ENCODE peak calls at places on chromosome 6, in six cellular contexts. One of them, this sample, is unnamed.
A peak's percentile ranks its signal among the peaks of the same experiment; 100 is the strongest.

GRCh38 chr6:39430968-39431523 is 108.5 kb upstream of the KCNK16 start:
- DNase-seq in cardiac muscle cell: peak; percentile 20
- DNase-seq in ascending aorta: peak; percentile 73
- DNase-seq in psoas muscle: peak; percentile 70
- DNase-seq in HCT116: no peak
- DNase-seq in heart right ventricle: peak; percentile 68
- DNase-seq in this sample: peak; percentile 25

GRCh38 chr6:34627296-34627695 is 69.3 kb downstream of the ILRUN start:
- DNase-seq in HCT116: no peak
- DNase-seq in psoas muscle: no peak
- DNase-seq in cardiac muscle cell: no peak
- DNase-seq in heart right ventricle: no peak
- DNase-seq in ascending aorta: no peak
- DNase-seq in this sample: no peak

GRCh38 chr6:109478848-109479624 is 4.0 kb downstream of the ZBTB24 start:
- DNase-seq in cardiac muscle cell: no peak
- DNase-seq in heart right ventricle: no peak
- DNase-seq in ascending aorta: no peak
- DNase-seq in psoas muscle: no peak
- DNase-seq in HCT116: no peak
- DNase-seq in this sample: no peak

GRCh38 chr6:155093430-155093829 is 98.3 kb downstream of the TIAM2 start:
- DNase-seq in ascending aorta: no peak
- DNase-seq in cardiac muscle cell: peak; percentile 50
- DNase-seq in HCT116: no peak
- DNase-seq in psoas muscle: no peak
- DNase-seq in heart right ventricle: no peak
- DNase-seq in this sample: no peak

GRCh38 chr6:165055231-165055630 is 254.2 kb downstream of the C6orf118 start:
- DNase-seq in heart right ventricle: no peak
- DNase-seq in cardiac muscle cell: peak; percentile 1
- DNase-seq in HCT116: no peak
- DNase-seq in psoas muscle: no peak
- DNase-seq in ascending aorta: no peak
- DNase-seq in this sample: no peak

GRCh38 chr6:46302816-46303215 is 132.0 kb upstream of the ENPP5 start:
- DNase-seq in HCT116: no peak
- DNase-seq in cardiac muscle cell: no peak
- DNase-seq in psoas muscle: no peak
- DNase-seq in ascending aorta: no peak
- DNase-seq in heart right ventricle: no peak
- DNase-seq in this sample: no peak

GRCh38 chr6:155346957-155347356 is 32.7 kb upstream of the TFB1M start:
- DNase-seq in psoas muscle: no peak
- DNase-seq in heart right ventricle: no peak
- DNase-seq in ascending aorta: no peak
- DNase-seq in HCT116: no peak
- DNase-seq in cardiac muscle cell: no peak
- DNase-seq in this sample: no peak

GRCh38 chr6:30544666-30545272 is 11.5 kb downstream of the GNL1 start:
- DNase-seq in psoas muscle: no peak
- DNase-seq in cardiac muscle cell: peak; percentile 78
- DNase-seq in HCT116: peak; percentile 36
- DNase-seq in ascending aorta: peak; percentile 49
- DNase-seq in heart right ventricle: peak; percentile 26
- DNase-seq in this sample: peak; percentile 35

GRCh38 chr6:143872211-143872610 is 7.9 kb downstream of the ZC2HC1B start:
- DNase-seq in psoas muscle: no peak
- DNase-seq in HCT116: no peak
- DNase-seq in ascending aorta: no peak
- DNase-seq in cardiac muscle cell: peak; percentile 8
- DNase-seq in heart right ventricle: no peak
- DNase-seq in this sample: no peak

GRCh38 chr6:44699082-44699481 is 311.6 kb downstream of the CDC5L start:
- DNase-seq in heart right ventricle: no peak
- DNase-seq in cardiac muscle cell: peak; percentile 53
- DNase-seq in ascending aorta: no peak
- DNase-seq in HCT116: no peak
- DNase-seq in psoas muscle: no peak
- DNase-seq in this sample: no peak

GRCh38 chr6:81938014-81938761 is 185.7 kb upstream of the TENT5A start:
- DNase-seq in ascending aorta: no peak
- DNase-seq in HCT116: peak; percentile 96
- DNase-seq in heart right ventricle: no peak
- DNase-seq in cardiac muscle cell: peak; percentile 89
- DNase-seq in psoas muscle: no peak
- DNase-seq in this sample: peak; percentile 14

GRCh38 chr6:44315506-44315905 is 2.4 kb upstream of the AARS2 start:
- DNase-seq in HCT116: no peak
- DNase-seq in psoas muscle: no peak
- DNase-seq in heart right ventricle: no peak
- DNase-seq in ascending aorta: no peak
- DNase-seq in cardiac muscle cell: no peak
- DNase-seq in this sample: no peak

GRCh38 chr6:153963352-153963751 is 75.7 kb upstream of the OPRM1 start:
- DNase-seq in ascending aorta: no peak
- DNase-seq in HCT116: no peak
- DNase-seq in psoas muscle: no peak
- DNase-seq in cardiac muscle cell: no peak
- DNase-seq in heart right ventricle: no peak
- DNase-seq in this sample: no peak

GRCh38 chr6:72521684-72522083 is 100.2 kb upstream of the KCNQ5 start:
- DNase-seq in ascending aorta: no peak
- DNase-seq in heart right ventricle: no peak
- DNase-seq in HCT116: no peak
- DNase-seq in cardiac muscle cell: no peak
- DNase-seq in psoas muscle: no peak
- DNase-seq in this sample: no peak

GRCh38 chr6:34657307-34657978 is 39.1 kb downstream of the ILRUN start:
- DNase-seq in HCT116: no peak
- DNase-seq in heart right ventricle: peak; percentile 63
- DNase-seq in cardiac muscle cell: peak; percentile 84
- DNase-seq in ascending aorta: peak; percentile 69
- DNase-seq in psoas muscle: no peak
- DNase-seq in this sample: peak; percentile 57

GRCh38 chr6:18446771-18447170 is 59.6 kb downstream of the RNF144B start:
- DNase-seq in ascending aorta: no peak
- DNase-seq in cardiac muscle cell: no peak
- DNase-seq in psoas muscle: no peak
- DNase-seq in heart right ventricle: no peak
- DNase-seq in HCT116: no peak
- DNase-seq in this sample: no peak

GRCh38 chr6:11785449-11785951 is 6.9 kb upstream of the ADTRP start:
- DNase-seq in HCT116: no peak
- DNase-seq in cardiac muscle cell: no peak
- DNase-seq in psoas muscle: no peak
- DNase-seq in heart right ventricle: no peak
- DNase-seq in ascending aorta: no peak
- DNase-seq in this sample: no peak

GRCh38 chr6:46525583-46525982 is 34.3 kb upstream of the RCAN2 start:
- DNase-seq in ascending aorta: no peak
- DNase-seq in heart right ventricle: no peak
- DNase-seq in psoas muscle: no peak
- DNase-seq in HCT116: no peak
- DNase-seq in cardiac muscle cell: no peak
- DNase-seq in this sample: no peak

GRCh38 chr6:5095236-5095635 is 10.1 kb downstream of the PPP1R3G start:
- DNase-seq in ascending aorta: no peak
- DNase-seq in HCT116: no peak
- DNase-seq in heart right ventricle: no peak
- DNase-seq in psoas muscle: no peak
- DNase-seq in cardiac muscle cell: no peak
- DNase-seq in this sample: no peak

GRCh38 chr6:12060780-12061619 is 48.9 kb downstream of the HIVEP1 start:
- DNase-seq in ascending aorta: peak; percentile 72
- DNase-seq in cardiac muscle cell: peak; percentile 84
- DNase-seq in HCT116: no peak
- DNase-seq in psoas muscle: peak; percentile 44
- DNase-seq in heart right ventricle: peak; percentile 58
- DNase-seq in this sample: peak; percentile 56

GRCh38 chr6:106746660-106747059 is 117.3 kb downstream of the QRSL1 start:
- DNase-seq in heart right ventricle: no peak
- DNase-seq in HCT116: no peak
- DNase-seq in cardiac muscle cell: peak; percentile 37
- DNase-seq in psoas muscle: no peak
- DNase-seq in ascending aorta: no peak
- DNase-seq in this sample: no peak

GRCh38 chr6:92201618-92202017 is 1217.7 kb downstream of the EPHA7 start:
- DNase-seq in cardiac muscle cell: no peak
- DNase-seq in HCT116: no peak
- DNase-seq in ascending aorta: no peak
- DNase-seq in psoas muscle: no peak
- DNase-seq in heart right ventricle: no peak
- DNase-seq in this sample: no peak

GRCh38 chr6:152071318-152071717 is 263.8 kb downstream of the ESR1 start:
- DNase-seq in psoas muscle: no peak
- DNase-seq in HCT116: no peak
- DNase-seq in heart right ventricle: no peak
- DNase-seq in cardiac muscle cell: no peak
- DNase-seq in ascending aorta: no peak
- DNase-seq in this sample: no peak

DNA sequence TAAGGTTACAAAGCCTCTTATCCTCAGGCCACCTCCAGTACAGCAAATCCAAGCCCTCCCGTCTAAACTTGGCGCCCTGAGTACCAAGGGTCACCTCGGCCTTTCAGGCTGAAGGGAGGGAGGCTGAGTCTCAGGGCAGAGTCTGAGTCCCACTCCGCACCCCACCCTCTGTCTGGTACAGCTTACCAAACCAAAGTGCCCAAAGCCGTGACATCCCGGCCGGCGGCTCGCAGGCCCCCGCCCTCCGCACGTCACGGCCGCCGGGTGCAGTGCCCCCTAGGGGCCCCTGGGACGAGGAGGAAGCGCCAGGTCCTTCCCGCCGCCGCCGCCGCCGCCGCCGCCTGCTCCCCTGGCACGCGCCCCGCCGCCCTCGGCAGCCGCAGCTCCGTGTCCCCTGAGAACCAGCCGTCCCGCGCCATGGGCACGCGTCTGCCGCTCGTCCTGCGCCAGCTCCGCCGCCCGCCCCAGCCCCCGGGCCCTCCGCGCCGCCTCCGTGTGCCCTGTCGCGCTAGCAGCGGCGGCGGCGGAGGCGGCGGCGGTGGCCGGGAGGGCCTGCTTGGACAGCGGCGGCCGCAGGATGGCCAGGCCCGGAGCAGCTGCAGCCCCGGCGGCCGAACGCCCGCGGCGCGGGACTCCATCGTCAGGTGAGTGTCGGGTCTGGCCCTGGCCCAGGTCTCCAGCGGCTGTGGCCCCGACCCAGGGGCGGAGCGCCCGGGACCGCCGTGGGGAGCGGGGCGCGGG is at the start of gene MTHFD1L:
- DNase-seq in HCT116: peak; percentile 44
- DNase-seq in psoas muscle: peak; percentile 72
- DNase-seq in heart right ventricle: peak; percentile 60
- DNase-seq in ascending aorta: peak; percentile 94
- DNase-seq in cardiac muscle cell: peak; percentile 92
- DNase-seq in this sample: peak; percentile 86
- TF ChIP-seq CTCF in HCT116: no peak
- TF ChIP-seq CTCF in psoas muscle: peak; percentile 48
- TF ChIP-seq CTCF in heart right ventricle: peak; percentile 66
- TF ChIP-seq CTCF in ascending aorta: peak; percentile 63
- TF ChIP-seq CTCF in cardiac muscle cell: peak; percentile 32
- TF ChIP-seq CTCF in this sample: peak; percentile 29

GRCh38 chr6:137848672-137849071 is 18.4 kb upstream of the TNFAIP3 start:
- DNase-seq in HCT116: no peak
- DNase-seq in psoas muscle: no peak
- DNase-seq in cardiac muscle cell: peak; percentile 53
- DNase-seq in heart right ventricle: no peak
- DNase-seq in ascending aorta: no peak
- DNase-seq in this sample: no peak
- H3K4me3 ChIP-seq in HCT116: no peak overlapping the region
- H3K4me3 ChIP-seq in psoas muscle: no peak overlapping the region
- H3K4me3 ChIP-seq in cardiac muscle cell: no peak overlapping the region
- H3K4me3 ChIP-seq in heart right ventricle: no peak overlapping the region
- H3K4me3 ChIP-seq in ascending aorta: peak overlapping the region; percentile 15
- H3K4me3 ChIP-seq in this sample: no peak overlapping the region

GRCh38 chr6:2164481-2164880 is 80.9 kb downstream of the GMDS start:
- DNase-seq in heart right ventricle: no peak
- DNase-seq in cardiac muscle cell: no peak
- DNase-seq in psoas muscle: no peak
- DNase-seq in HCT116: no peak
- DNase-seq in ascending aorta: no peak
- DNase-seq in this sample: no peak

GRCh38 chr6:2155206-2155605 is 90.2 kb downstream of the GMDS start:
- DNase-seq in HCT116: no peak
- DNase-seq in cardiac muscle cell: no peak
- DNase-seq in psoas muscle: no peak
- DNase-seq in ascending aorta: no peak
- DNase-seq in heart right ventricle: no peak
- DNase-seq in this sample: no peak

GRCh38 chr6:2162089-2162465 is 83.3 kb downstream of the GMDS start:
- DNase-seq in HCT116: peak; percentile 32
- DNase-seq in ascending aorta: no peak
- DNase-seq in psoas muscle: no peak
- DNase-seq in heart right ventricle: no peak
- DNase-seq in cardiac muscle cell: no peak
- DNase-seq in this sample: no peak

GRCh38 chr6:2157441-2158127 is 87.8 kb downstream of the GMDS start:
- DNase-seq in HCT116: peak; percentile 48
- DNase-seq in heart right ventricle: no peak
- DNase-seq in ascending aorta: no peak
- DNase-seq in psoas muscle: no peak
- DNase-seq in cardiac muscle cell: peak; percentile 89
- DNase-seq in this sample: no peak

GRCh38 chr6:2158596-2159271 is 86.7 kb downstream of the GMDS start:
- DNase-seq in ascending aorta: no peak
- DNase-seq in heart right ventricle: no peak
- DNase-seq in psoas muscle: no peak
- DNase-seq in HCT116: peak; percentile 70
- DNase-seq in cardiac muscle cell: peak; percentile 50
- DNase-seq in this sample: no peak
- TF ChIP-seq CTCF in ascending aorta: peak; percentile 5
- TF ChIP-seq CTCF in heart right ventricle: peak; percentile 36
- TF ChIP-seq CTCF in psoas muscle: no peak
- TF ChIP-seq CTCF in HCT116: peak; percentile 46
- TF ChIP-seq CTCF in cardiac muscle cell: peak; percentile 49
- TF ChIP-seq CTCF in this sample: peak; percentile 25

GRCh38 chr6:113564401-113565161 is 292.6 kb upstream of the MARCKS start:
- DNase-seq in HCT116: no peak
- DNase-seq in psoas muscle: peak; percentile 67
- DNase-seq in heart right ventricle: peak; percentile 93
- DNase-seq in ascending aorta: peak; percentile 76
- DNase-seq in cardiac muscle cell: peak; percentile 98
- DNase-seq in this sample: peak; percentile 85

GRCh38 chr6:113558966-113559365 is 298.2 kb upstream of the MARCKS start:
- DNase-seq in ascending aorta: no peak
- DNase-seq in HCT116: no peak
- DNase-seq in psoas muscle: no peak
- DNase-seq in heart right ventricle: no peak
- DNase-seq in cardiac muscle cell: peak; percentile 58
- DNase-seq in this sample: no peak

GRCh38 chr6:113560376-113560775 is 296.8 kb upstream of the MARCKS start:
- DNase-seq in cardiac muscle cell: no peak
- DNase-seq in ascending aorta: no peak
- DNase-seq in HCT116: no peak
- DNase-seq in heart right ventricle: no peak
- DNase-seq in psoas muscle: no peak
- DNase-seq in this sample: no peak

GRCh38 chr6:113562248-113562647 is 294.9 kb upstream of the MARCKS start:
- DNase-seq in ascending aorta: no peak
- DNase-seq in heart right ventricle: no peak
- DNase-seq in psoas muscle: no peak
- DNase-seq in HCT116: no peak
- DNase-seq in cardiac muscle cell: no peak
- DNase-seq in this sample: no peak

GRCh38 chr6:113560908-113561307 is 296.2 kb upstream of the MARCKS start:
- DNase-seq in HCT116: peak; percentile 32
- DNase-seq in heart right ventricle: no peak
- DNase-seq in psoas muscle: no peak
- DNase-seq in ascending aorta: no peak
- DNase-seq in cardiac muscle cell: peak; percentile 65
- DNase-seq in this sample: no peak
- H3K4me3 ChIP-seq in HCT116: no peak overlapping the region
- H3K4me3 ChIP-seq in heart right ventricle: no peak overlapping the region
- H3K4me3 ChIP-seq in psoas muscle: no peak overlapping the region
- H3K4me3 ChIP-seq in ascending aorta: no peak overlapping the region
- H3K4me3 ChIP-seq in cardiac muscle cell: no peak overlapping the region
- H3K4me3 ChIP-seq in this sample: no peak overlapping the region

This sample was measured in adrenal gland.